ENCODE peak calls at places on chromosome 9, in five cellular contexts. Y is Peyer's patch, O is epithelial cell of prostate, N is epithelial cell of esophagus, K is NCI-H446 treated with DMSO at 0.1 percent for 48 hours. Z is an unnamed sample.

GRCh38 chr9:89555426-89556375 is 49.1 kb upstream of the GADD45G start:
- DNase-seq in N (no peak), O (no peak), K (no peak), Y (no peak), Z (no peak)

GRCh38 chr9:109320338-109320733 is 523 bp downstream of the EPB41L4B start:
- DNase-seq in K (no peak), O (no peak), Y (no peak), N (no peak), Z (no peak)

GRCh38 chr9:99305820-99306811 is 84.0 kb downstream of the SEC61B start:
- DNase-seq in K (no peak), N (no peak), O (no peak), Y (no peak), Z (no peak)

GRCh38 chr9:91417602-91418218 is 5.9 kb downstream of the NFIL3 start:
- DNase-seq in O (no peak), K (no peak), Y (no peak), N (no peak), Z (no peak)

GRCh38 chr9:107299437-107299836 is 16.4 kb downstream of the RAD23B start:
- DNase-seq in Y (no peak), O (no peak), K (no peak), N (no peak), Z (no peak)

GRCh38 chr9:21711504-21711903 is 90.9 kb upstream of the MTAP start:
- DNase-seq in K (no peak), O (peak), Y (no peak), N (peak), Z (peak)

GRCh38 chr9:81772144-81772543 is 82.8 kb upstream of the TLE1 start:
- DNase-seq in Y (no peak), O (no peak), N (no peak), K (no peak), Z (peak)

GRCh38 chr9:34985311-34985899 is 4.1 kb upstream of the DNAJB5 start:
- DNase-seq in K (no peak), Y (peak), N (peak), O (no peak), Z (peak)

GRCh38 chr9:137128158-137129088 is 10.5 kb upstream of the GRIN1 start:
- DNase-seq in K (no peak), O (no peak), N (no peak), Y (no peak), Z (no peak)

GRCh38 chr9:108150736-108151135 is 661.2 kb upstream of the KLF4 start:
- DNase-seq in Y (no peak), N (no peak), K (no peak), O (no peak), Z (no peak)

GRCh38 chr9:36284226-36284625 is 26.0 kb upstream of the GNE start:
- DNase-seq in O (peak), N (peak), K (no peak), Y (no peak), Z (no peak)

GRCh38 chr9:109179801-109180523 is 12.9 kb upstream of the FRRS1L start:
- DNase-seq in Y (no peak), K (peak), N (no peak), O (no peak), Z (no peak)

GRCh38 chr9:114450181-114450580 is 55.1 kb downstream of the WHRN start:
- DNase-seq in N (no peak), O (no peak), K (no peak), Y (no peak), Z (no peak)

GRCh38 chr9:130049431-130050210 is 4.1 kb upstream of the GPR107 start:
- DNase-seq in N (no peak), K (no peak), O (no peak), Y (no peak), Z (no peak)

GRCh38 chr9:126934441-126934840 is 19.9 kb downstream of the RALGPS1 start:
- DNase-seq in K (no peak), O (no peak), Y (no peak), N (no peak), Z (no peak)

GRCh38 chr9:95937131-95937530 is 61.6 kb downstream of the ERCC6L2 start:
- DNase-seq in N (peak), O (peak), K (no peak), Y (no peak), Z (no peak)

GRCh38 chr9:20988061-20988460 is 43.4 kb downstream of the HACD4 start:
- DNase-seq in O (no peak), K (no peak), Y (no peak), N (no peak), Z (no peak)

GRCh38 chr9:114206221-114206760 is 51.0 kb downstream of the COL27A1 start:
- DNase-seq in K (no peak), O (no peak), N (no peak), Y (no peak), Z (no peak)

GRCh38 chr9:5853005-5853404 is 20.1 kb upstream of the ERMP1 start:
- DNase-seq in O (no peak), N (no peak), Y (no peak), K (no peak), Z (no peak)

GRCh38 chr9:93200989-93201339 is 17.0 kb downstream of the WNK2 start:
- DNase-seq in O (no peak), N (no peak), Y (no peak), K (no peak), Z (no peak)

GRCh38 chr9:128969491-128969890 is 22.0 kb downstream of the NUP188 start:
- DNase-seq in N (no peak), Y (no peak), K (no peak), O (no peak), Z (no peak)

GRCh38 chr9:121720992-121721350 is 69.5 kb downstream of the DAB2IP start:
- DNase-seq in Y (no peak), O (no peak), N (peak), K (no peak), Z (no peak)

GRCh38 chr9:28073278-28073677 is 500.0 kb upstream of the C9orf72 start:
- DNase-seq in K (peak), N (peak), Y (no peak), O (peak), Z (no peak)

GRCh38 chr9:87684627-87685204 is 41.2 kb upstream of the CTSL start:
- DNase-seq in K (no peak), Y (no peak), O (no peak), N (peak), Z (no peak)

GRCh38 chr9:87514136-87514535 is 16.5 kb downstream of the DAPK1 start:
- DNase-seq in K (no peak), N (no peak), O (no peak), Y (no peak), Z (no peak)

GRCh38 chr9:112166176-112167140 is 8.6 kb downstream of the SUSD1 start:
- DNase-seq in N (peak), K (no peak), O (peak), Y (no peak), Z (no peak)

GRCh38 chr9:133225171-133226011 is 16.3 kb upstream of the OBP2B start:
- DNase-seq in Y (no peak), O (no peak), K (no peak), N (no peak), Z (no peak)

GRCh38 chr9:31753756-31754155 is 630.7 kb upstream of the ACO1 start:
- DNase-seq in O (no peak), K (no peak), Y (no peak), N (no peak), Z (no peak)

GRCh38 chr9:69131682-69132081 is 42.4 kb upstream of the TJP2 start:
- DNase-seq in N (peak), Y (no peak), O (peak), K (no peak), Z (peak)

GRCh38 chr9:109912082-109912581 is 132.1 kb downstream of the PALM2AKAP2 start:
- DNase-seq in Y (no peak), N (peak), O (no peak), K (no peak), Z (peak)

GRCh38 chr9:93577940-93578682 is 1.7 kb downstream of the PHF2 start:
- DNase-seq in N (no peak), O (no peak), K (no peak), Y (no peak), Z (no peak)

GRCh38 chr9:306907-307306 is 92.2 kb downstream of the DOCK8 start:
- DNase-seq in N (peak), K (no peak), O (no peak), Y (no peak), Z (no peak)

GRCh38 chr9:33524431-33524947 is 438 bp downstream of the ANKRD18B start:
- DNase-seq in N (peak), Y (no peak), K (no peak), O (no peak), Z (no peak)

GRCh38 chr9:18595597-18595996 is 121.6 kb downstream of the ADAMTSL1 start:
- DNase-seq in K (peak), O (no peak), N (no peak), Y (no peak), Z (no peak)

GRCh38 chr9:24832307-24832706 is 286.6 kb upstream of the IZUMO3 start:
- DNase-seq in Y (no peak), N (peak), K (no peak), O (no peak), Z (no peak)

GRCh38 chr9:96150324-96151023 is 151.5 kb downstream of the HSD17B3 start:
- DNase-seq in Y (no peak), O (no peak), K (no peak), N (no peak), Z (no peak)

GRCh38 chr9:135995816-135996215 is 34.6 kb upstream of the UBAC1 start:
- DNase-seq in O (no peak), N (no peak), K (no peak), Y (no peak), Z (no peak)